ENCODE peak calls at places on chromosomes 11 and 22, in ten cellular contexts. B is body of pancreas, U is A549, J is stomach, D is breast epithelium, K is IMR-90, M is adrenal gland, A is sigmoid colon, F is tibial nerve, R is HepG2. S is an unnamed sample.

GRCh38 chr22:31647516-31647915 is 14.5 kb downstream of the PISD start:
- DNase-seq in B (no peak), U (no peak), J (no peak), D (no peak), K (peak), M (no peak), A (no peak), F (no peak), R (no peak), S (no peak)

GRCh38 chr22:23419931-23420330 is 160.2 kb downstream of the IGLL1 start:
- DNase-seq in B (no peak), U (no peak), J (peak), D (no peak), K (no peak), M (peak), A (no peak), F (no peak), R (no peak), S (no peak)

GRCh38 chr22:32803020-32803758 is 1.7 kb downstream of the TIMP3 start:
- DNase-seq in B (no peak), U (no peak), J (no peak), D (no peak), K (peak), M (no peak), A (peak), F (no peak), R (no peak), S (no peak)

GRCh38 chr11:45106006-45106405 is 40.4 kb upstream of the PRDM11 start:
- DNase-seq in B (no peak), U (no peak), J (no peak), D (peak), K (no peak), M (no peak), A (no peak), F (no peak), R (no peak), S (no peak)

GRCh38 chr11:33391893-33392251 is 134.7 kb downstream of the HIPK3 start:
- DNase-seq in B (no peak), U (no peak), J (no peak), D (no peak), K (no peak), M (no peak), A (no peak), F (no peak), R (no peak), S (no peak)

GRCh38 chr11:42974510-42974909 is 337.3 kb upstream of the API5 start:
- DNase-seq in B (no peak), U (no peak), J (no peak), D (no peak), K (no peak), M (no peak), A (no peak), F (no peak), R (no peak), S (no peak)

GRCh38 chr22:46754110-46754799 is 8.2 kb upstream of the TBC1D22A start:
- DNase-seq in B (peak), U (peak), J (peak), D (peak), K (peak), M (peak), A (peak), F (peak), R (peak), S (peak)

GRCh38 chr11:106012744-106013143 is 9.3 kb downstream of the MSANTD4 start:
- DNase-seq in B (no peak), U (no peak), J (no peak), D (no peak), K (peak), M (no peak), A (no peak), F (no peak), R (no peak), S (no peak)

GRCh38 chr11:10770626-10771254 is 19.7 kb downstream of the CTR9 start:
- DNase-seq in B (peak), U (peak), J (peak), D (no peak), K (peak), M (peak), A (no peak), F (peak), R (peak), S (no peak)

GRCh38 chr11:92131289-92131890 is 93.2 kb upstream of the FAT3 start:
- DNase-seq in B (no peak), U (no peak), J (no peak), D (no peak), K (no peak), M (no peak), A (no peak), F (no peak), R (no peak), S (no peak)

GRCh38 chr22:47310601-47311000 is 548.2 kb downstream of the TBC1D22A start:
- DNase-seq in B (no peak), U (no peak), J (no peak), D (no peak), K (peak), M (no peak), A (no peak), F (no peak), R (no peak), S (no peak)

GRCh38 chr11:2467695-2468055 is 22.9 kb downstream of the KCNQ1 start:
- DNase-seq in B (peak), U (no peak), J (peak), D (no peak), K (no peak), M (peak), A (no peak), F (no peak), R (no peak), S (no peak)

GRCh38 chr11:75031771-75032549 is 43.2 kb downstream of the NEU3 start:
- DNase-seq in B (peak), U (peak), J (peak), D (no peak), K (peak), M (peak), A (peak), F (peak), R (peak), S (peak)

GRCh38 chr22:19715286-19715939 is 1.1 kb downstream of the SEPTIN5 start:
- DNase-seq in B (no peak), U (no peak), J (no peak), D (no peak), K (no peak), M (no peak), A (no peak), F (no peak), R (no peak), S (no peak)

GRCh38 chr11:58024601-58025091 is 965 bp downstream of the OR9Q1 start:
- DNase-seq in B (peak), U (no peak), J (peak), D (peak), K (peak), M (peak), A (no peak), F (peak), R (no peak), S (peak)

GRCh38 chr11:73310661-73311393 is 2.8 kb downstream of the ARHGEF17 start:
- DNase-seq in B (no peak), U (no peak), J (no peak), D (no peak), K (no peak), M (no peak), A (peak), F (no peak), R (no peak), S (no peak)

GRCh38 chr11:73311394-73311869 is 3.4 kb downstream of the ARHGEF17 start:
- DNase-seq in B (no peak), U (no peak), J (no peak), D (no peak), K (no peak), M (no peak), A (peak), F (no peak), R (no peak), S (no peak)

GRCh38 chr11:73313652-73314051 is 5.6 kb downstream of the ARHGEF17 start:
- DNase-seq in B (no peak), U (no peak), J (no peak), D (no peak), K (no peak), M (no peak), A (no peak), F (no peak), R (no peak), S (no peak)

GRCh38 chr11:73312806-73313403 is 4.8 kb downstream of the ARHGEF17 start:
- DNase-seq in B (no peak), U (no peak), J (no peak), D (no peak), K (peak), M (no peak), A (peak), F (no peak), R (no peak), S (no peak)

DNA sequence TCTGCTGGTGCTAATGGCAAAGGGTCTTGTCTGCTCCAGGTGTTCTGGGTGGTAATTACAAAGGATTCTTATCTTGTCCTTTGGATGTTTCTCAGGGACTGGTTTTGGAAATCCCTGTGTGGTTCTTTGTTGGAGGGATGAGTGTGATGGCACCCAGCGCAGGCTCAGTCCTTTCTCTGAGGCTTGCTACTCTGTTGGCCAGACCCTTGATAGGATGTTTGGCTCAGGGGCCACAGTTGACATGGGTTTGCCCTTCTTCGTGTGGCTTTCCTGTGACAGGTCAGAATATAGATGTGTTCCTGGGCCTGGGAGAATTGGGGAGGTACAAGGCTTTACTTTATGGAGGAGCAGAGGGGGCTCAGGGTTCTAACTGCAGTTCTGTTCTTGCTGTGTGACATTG is 4.0 kb downstream of the ARHGEF17 start:
- DNase-seq in B (no peak), U (no peak), J (no peak), D (no peak), K (no peak), M (no peak), A (peak), F (no peak), R (no peak), S (no peak)
- TF ChIP-seq POLR2A in B (no peak), U (no peak), J (no peak), D (no peak), K (no peak), M (no peak), A (no peak), F (no peak), R (no peak), S (no peak)

GRCh38 chr11:9574806-9575530 is 1.5 kb downstream of the WEE1 start:
- DNase-seq in B (peak), U (peak), J (peak), D (peak), K (peak), M (peak), A (peak), F (peak), R (peak), S (peak)
- TF ChIP-seq POLR2A in B (peak), U (no peak), J (no peak), D (peak), K (peak), M (peak), A (peak), F (peak), R (peak), S (peak)

GRCh38 chr11:64268687-64269379 is 15.6 kb downstream of the BAD start:
- DNase-seq in B (peak), U (no peak), J (peak), D (peak), K (peak), M (peak), A (peak), F (peak), R (peak), S (peak)
- TF ChIP-seq POLR2A in B (no peak), U (no peak), J (no peak), D (no peak), K (no peak), M (peak), A (no peak), F (no peak), R (no peak), S (no peak)

GRCh38 chr22:37892566-37893338 is 13.3 kb upstream of the MICALL1 start:
- DNase-seq in B (peak), U (no peak), J (peak), D (no peak), K (no peak), M (no peak), A (peak), F (peak), R (no peak), S (peak)
- TF ChIP-seq POLR2A in B (no peak), U (no peak), J (no peak), D (no peak), K (no peak), M (no peak), A (no peak), F (no peak), R (no peak), S (no peak)

GRCh38 chr11:65499713-65500261 is 942 bp downstream of the MALAT1 start:
- DNase-seq in B (no peak), U (no peak), J (no peak), D (no peak), K (no peak), M (no peak), A (no peak), F (no peak), R (no peak), S (no peak)
- TF ChIP-seq POLR2A in B (no peak), U (no peak), J (no peak), D (no peak), K (no peak), M (no peak), A (no peak), F (no peak), R (no peak), S (no peak)

GRCh38 chr11:96579642-96580041 is 189.8 kb downstream of the JRKL start:
- DNase-seq in B (no peak), U (no peak), J (no peak), D (no peak), K (no peak), M (no peak), A (no peak), F (no peak), R (no peak), S (no peak)

GRCh38 chr11:96578379-96578778 is 188.6 kb downstream of the JRKL start:
- DNase-seq in B (no peak), U (no peak), J (no peak), D (no peak), K (no peak), M (no peak), A (no peak), F (no peak), R (no peak), S (no peak)

DNA sequence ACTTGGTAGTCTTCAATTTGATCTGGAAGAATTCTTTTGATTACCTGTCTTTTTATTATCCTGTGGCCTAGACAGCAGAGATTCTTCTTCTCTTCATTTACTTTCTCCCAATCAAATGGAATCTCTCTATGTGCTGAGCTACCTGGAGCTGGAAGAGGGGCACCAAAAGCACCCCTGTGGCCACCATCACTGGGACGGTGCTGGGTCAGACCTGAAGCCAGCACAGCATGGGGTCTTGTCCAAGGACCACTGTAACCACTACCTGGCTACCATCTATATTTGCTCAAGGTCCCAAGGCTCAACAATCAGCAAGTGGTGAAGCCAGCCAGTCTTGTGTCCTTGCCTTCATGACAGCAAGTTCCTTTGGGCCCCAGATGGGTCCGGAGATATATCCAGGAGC is 186.6 kb downstream of the JRKL start:
- DNase-seq in B (no peak), U (no peak), J (no peak), D (no peak), K (no peak), M (no peak), A (no peak), F (no peak), R (no peak), S (no peak)
- TF ChIP-seq POLR2A in B (no peak), U (no peak), J (no peak), D (no peak), K (no peak), M (no peak), A (no peak), F (no peak), R (no peak), S (no peak)

DNA sequence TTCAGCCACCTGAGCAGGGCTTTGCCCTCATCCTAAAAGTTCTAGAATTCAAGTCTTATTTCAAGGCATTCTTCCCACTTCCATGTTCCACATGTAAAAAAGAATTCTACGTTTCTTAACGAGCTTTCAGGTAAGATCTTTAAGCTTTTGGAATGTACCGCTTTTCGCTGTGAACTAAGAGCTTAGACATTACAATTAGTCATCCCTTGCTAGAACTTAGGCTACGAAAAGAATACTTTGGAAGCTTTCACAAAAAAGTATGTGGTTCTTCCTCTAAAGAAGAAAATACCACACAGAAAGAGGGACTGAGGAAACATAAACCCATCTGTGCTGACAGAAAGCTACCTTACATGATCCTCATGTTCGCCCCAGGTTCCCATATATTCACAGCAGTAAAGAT is 1.9 kb downstream of the NUMA1 start:
- DNase-seq in B (no peak), U (no peak), J (no peak), D (no peak), K (peak), M (no peak), A (no peak), F (no peak), R (no peak), S (no peak)
- TF ChIP-seq POLR2A in B (no peak), U (no peak), J (no peak), D (no peak), K (no peak), M (no peak), A (no peak), F (no peak), R (no peak), S (no peak)